ENCODE peak calls at places on chromosomes 4 and X, in ten cellular contexts. V, Z, U, X, K, A, Q, G, R and D are unnamed samples.

GRCh38 chr4:119040711-119041185 is 94.9 kb upstream of the MYOZ2 start:
- DNase-seq in Z (peak; percentile 21), G (no peak), A (no peak), Q (no peak), U (peak; percentile 93), X (no peak), K (no peak), R (peak; percentile 94), V (peak; percentile 78), D (peak; percentile 49)

GRCh38 chrX:139106111-139106510 is 394.6 kb upstream of the FGF13 start:
- DNase-seq in Z (peak; percentile 63), X (no peak), V (no peak), G (no peak), K (no peak), R (peak; percentile 94), A (no peak), U (peak; percentile 91), Q (no peak), D (no peak)

GRCh38 chrX:21972721-21973120 is 32.2 kb downstream of the SMS start:
- DNase-seq in K (no peak), A (no peak), Z (peak; percentile 10), U (peak; percentile 89), R (peak; percentile 93), X (no peak), V (no peak), Q (no peak), G (no peak), D (no peak)

GRCh38 chr4:180852743-180853142 is 1390.5 kb upstream of the TENM3 start:
- DNase-seq in X (no peak), Z (no peak), V (no peak), U (no peak), Q (no peak), A (no peak), G (no peak), K (no peak), R (no peak), D (no peak)

GRCh38 chr4:71217688-71218087 is 121.1 kb upstream of the SLC4A4 start:
- DNase-seq in K (no peak), X (no peak), U (no peak), Z (no peak), R (peak; percentile 36), V (no peak), Q (no peak), A (no peak), G (no peak), D (no peak)

GRCh38 chr4:128385683-128386304 is 98.2 kb upstream of the PGRMC2 start:
- DNase-seq in Q (no peak), U (peak; percentile 57), G (no peak), Z (peak; percentile 8), A (no peak), K (no peak), R (peak; percentile 63), X (no peak), V (no peak), D (no peak)

GRCh38 chrX:132216806-132217202 is 2.4 kb downstream of the RAP2C start:
- DNase-seq in V (no peak), G (no peak), K (no peak), U (peak; percentile 33), X (no peak), A (no peak), R (peak; percentile 47), Z (peak; percentile 27), Q (no peak), D (no peak)

GRCh38 chrX:53704294-53704693 is 17.8 kb upstream of the HUWE1 start:
- DNase-seq in G (no peak), U (no peak), V (no peak), Q (no peak), R (no peak), A (no peak), K (no peak), Z (no peak), X (no peak), D (no peak)

GRCh38 chr4:130043796-130044195 is 947.8 kb downstream of the C4orf33 start:
- DNase-seq in G (no peak), Q (no peak), U (no peak), K (no peak), Z (no peak), V (no peak), A (no peak), R (peak; percentile 3), X (no peak), D (no peak)

GRCh38 chr4:1927675-1928074 is 56.5 kb downstream of the NSD2 start:
- DNase-seq in K (no peak), X (no peak), A (no peak), Q (no peak), Z (no peak), G (no peak), U (peak; percentile 45), V (no peak), R (peak; percentile 45), D (no peak)

GRCh38 chr4:42417491-42417890 is 20.2 kb downstream of the SHISA3 start:
- DNase-seq in Z (no peak), K (no peak), U (peak; percentile 57), A (no peak), X (no peak), Q (no peak), V (no peak), G (no peak), R (peak; percentile 64), D (no peak)

GRCh38 chrX:151042852-151043251 is 59.7 kb downstream of the HMGB3 start:
- DNase-seq in K (no peak), Q (no peak), G (no peak), Z (no peak), R (no peak), A (no peak), U (no peak), V (no peak), X (peak; percentile 1), D (no peak)

GRCh38 chr4:80237992-80238391 is 28.5 kb upstream of the FGF5 start:
- DNase-seq in R (peak; percentile 98), V (no peak), Z (peak; percentile 75), U (peak; percentile 97), X (no peak), K (no peak), Q (no peak), G (no peak), A (no peak), D (no peak)

GRCh38 chrX:38649227-38649626 is 87.9 kb downstream of the TSPAN7 start:
- DNase-seq in G (no peak), K (no peak), Z (no peak), U (no peak), A (no peak), R (no peak), Q (no peak), V (no peak), X (no peak), D (no peak)

GRCh38 chr4:15938182-15938581 is 358 bp downstream of the FGFBP1 start:
- DNase-seq in V (peak; percentile 84), K (no peak), R (no peak), U (no peak), G (no peak), Q (no peak), A (peak; percentile 94), Z (peak; percentile 88), X (peak; percentile 36), D (no peak)

GRCh38 chr4:174697896-174698295 is 131.2 kb downstream of the GLRA3 start:
- DNase-seq in X (no peak), R (no peak), Q (no peak), G (no peak), K (no peak), Z (no peak), U (no peak), V (no peak), A (no peak), D (no peak)

GRCh38 chr4:17511041-17511949 is 595 bp downstream of the QDPR start:
- DNase-seq in R (peak; percentile 45), K (no peak), V (peak; percentile 79), U (peak; percentile 31), X (peak; percentile 66), A (peak; percentile 58), G (peak; percentile 81), Z (peak; percentile 34), Q (peak; percentile 19), D (peak; percentile 65)

DNA sequence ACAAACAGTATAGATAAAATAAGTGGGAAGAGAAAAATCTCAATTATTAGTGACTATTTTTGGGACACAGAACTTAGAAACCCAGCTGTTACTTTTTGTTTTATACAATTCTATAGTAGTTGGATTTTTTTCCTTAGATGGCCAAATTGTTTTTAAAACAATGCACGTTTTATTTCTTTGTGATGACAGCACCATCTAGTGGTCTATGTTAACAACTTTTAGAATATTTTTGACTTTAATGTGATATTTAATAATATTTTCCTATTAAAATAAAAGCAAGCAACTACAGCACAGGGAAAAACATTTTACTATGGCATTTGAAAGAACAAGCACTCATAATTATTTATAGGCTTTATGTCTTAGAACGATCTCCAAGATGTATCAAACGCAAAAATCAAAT is 5.6 kb upstream of the SMIM31 start:
- DNase-seq in Q (no peak), Z (peak; percentile 52), X (no peak), V (no peak), K (no peak), U (peak; percentile 4), A (no peak), R (peak; percentile 8), G (no peak), D (no peak)
- H3K4me1 ChIP-seq in Q (no peaks in the 10 kb centered on the region), Z (peaks cover 4% of the 10 kb centered on the region), X (no peaks in the 10 kb centered on the region), V (no peaks in the 10 kb centered on the region), K (no peaks in the 10 kb centered on the region), U (no peaks in the 10 kb centered on the region), A (no peaks in the 10 kb centered on the region), R (no peaks in the 10 kb centered on the region), G (no peaks in the 10 kb centered on the region), D (no peaks in the 10 kb centered on the region)

GRCh38 chr4:72286185-72286584 is 254.4 kb downstream of the NPFFR2 start:
- DNase-seq in Q (no peak), U (peak; percentile 26), R (peak; percentile 32), A (no peak), K (no peak), V (no peak), X (no peak), G (no peak), Z (peak; percentile 70), D (no peak)
- TF ChIP-seq CTCF in Q (no peak), U (peak; percentile 25), R (no peak), A (no peak), K (no peak), V (peak; percentile 59), X (no peak), G (no peak), Z (peak; percentile 68), D (no peak)

GRCh38 chr4:78297075-78297815 is 240.1 kb downstream of the FRAS1 start:
- DNase-seq in A (no peak), U (peak; percentile 53), Z (no peak), K (no peak), X (no peak), Q (no peak), G (no peak), V (no peak), R (peak; percentile 55), D (no peak)
- H3K27me3 ChIP-seq in A (no peaks in the 10 kb centered on the region), U (no peaks in the 10 kb centered on the region), Z (no peaks in the 10 kb centered on the region), K (no peaks in the 10 kb centered on the region), X (no peaks in the 10 kb centered on the region), Q (no peaks in the 10 kb centered on the region), G (no peaks in the 10 kb centered on the region), V (no peaks in the 10 kb centered on the region), R (no peaks in the 10 kb centered on the region), D (no peaks in the 10 kb centered on the region)

DNA sequence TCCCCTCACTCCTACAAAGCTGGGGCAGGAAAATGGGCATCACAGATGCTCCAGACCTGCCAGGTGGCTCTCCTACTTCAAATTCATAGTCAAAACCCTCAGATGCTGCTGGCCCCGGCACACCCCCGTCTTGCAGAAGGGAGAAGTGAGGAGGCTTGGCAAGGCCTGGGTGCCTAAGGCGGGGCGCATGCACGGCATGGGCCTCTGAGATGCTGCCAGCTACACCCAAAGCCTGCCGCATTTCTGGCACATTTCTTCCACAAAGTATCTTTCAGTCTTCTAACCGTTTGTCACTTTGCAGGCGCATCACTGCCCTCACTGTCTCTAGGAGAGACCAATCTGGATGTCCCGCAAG is 19.6 kb downstream of the WDR1 start:
- DNase-seq in U (no peak), G (no peak), V (no peak), X (no peak), Q (no peak), K (no peak), R (no peak), Z (no peak), A (no peak), D (no peak)
- H3K4me1 ChIP-seq in U (peaks cover 86% of the 10 kb centered on the region), G (peaks cover 68% of the 10 kb centered on the region), V (peaks cover 9% of the 10 kb centered on the region), X (peaks cover 7% of the 10 kb centered on the region), Q (peaks cover 92% of the 10 kb centered on the region), K (peaks cover 95% of the 10 kb centered on the region), R (peaks cover 57% of the 10 kb centered on the region), Z (peaks cover 45% of the 10 kb centered on the region), A (peaks cover 13% of the 10 kb centered on the region), D (peaks cover 97% of the 10 kb centered on the region)